ENCODE peak calls at places on chromosomes 3 and 15, in nine cellular contexts. F is lung, U is heart left ventricle, Z is cardiac muscle cell, I is tibial artery, S is iPS DF 6.9, E is ovary, H is hepatocyte, B is fibroblast of lung. G is an unnamed sample. For H3K4me1, the result is how much of the 10 kb centered on the place peaks cover.

GRCh38 chr3:175193815-175194518 is 334.8 kb downstream of the NAALADL2 start:
- DNase-seq in F (no peak), U (no peak), Z (no peak), I (no peak), S (no peak), E (no peak), H (no peak), B (peak), G (no peak)

GRCh38 chr3:184738982-184739381 is 27.1 kb upstream of the MAGEF1 start:
- DNase-seq in F (no peak), U (no peak), Z (no peak), I (no peak), S (no peak), E (no peak), H (no peak), B (no peak), G (no peak)

GRCh38 chr3:169923189-169923588 is 11.8 kb downstream of the SAMD7 start:
- DNase-seq in F (peak), U (peak), Z (no peak), I (no peak), S (no peak), E (peak), H (peak), B (peak), G (peak)

GRCh38 chr15:76321602-76322001 is 10.3 kb upstream of the ETFA start:
- DNase-seq in F (no peak), U (no peak), Z (no peak), I (no peak), S (no peak), E (no peak), H (no peak), B (no peak), G (no peak)

GRCh38 chr15:59622289-59622688 is 10.7 kb downstream of the GCNT3 start:
- DNase-seq in F (no peak), U (no peak), Z (peak), I (no peak), S (no peak), E (no peak), H (peak), B (peak), G (no peak)

GRCh38 chr3:34957707-34958106 is 681.6 kb upstream of the ARPP21 start:
- DNase-seq in F (no peak), U (no peak), Z (no peak), I (no peak), S (no peak), E (no peak), H (no peak), B (peak), G (no peak)

GRCh38 chr3:197001972-197002700 is 27.5 kb downstream of the MELTF start:
- DNase-seq in F (no peak), U (no peak), Z (no peak), I (no peak), S (no peak), E (peak), H (no peak), B (peak), G (peak)

GRCh38 chr15:79440355-79440908 is 8.3 kb downstream of the MINAR1 start:
- DNase-seq in F (peak), U (no peak), Z (no peak), I (no peak), S (no peak), E (no peak), H (no peak), B (no peak), G (no peak)

GRCh38 chr3:48562367-48563095 is 1.1 kb downstream of the UCN2 start:
- DNase-seq in F (no peak), U (no peak), Z (no peak), I (no peak), S (no peak), E (no peak), H (no peak), B (no peak), G (no peak)

DNA sequence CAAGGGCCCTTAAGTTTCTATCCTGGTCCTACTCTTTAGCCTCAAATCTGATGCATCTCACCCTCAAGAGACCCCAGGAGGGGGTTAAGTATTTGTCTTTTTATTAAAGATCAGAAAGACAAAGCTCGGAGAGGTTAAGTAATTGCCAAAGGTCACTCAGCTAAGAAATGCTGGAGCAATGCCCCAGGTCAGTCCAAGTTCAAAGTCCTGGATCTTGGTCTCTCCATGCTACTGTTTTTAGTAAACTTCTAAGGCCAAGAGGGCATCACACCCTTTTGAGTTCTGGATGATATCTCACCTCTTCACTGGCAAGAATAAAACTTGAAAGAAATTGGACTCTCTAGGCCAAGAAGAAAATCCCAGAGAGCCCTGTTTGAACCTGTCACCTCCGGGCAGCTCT is 488.6 kb downstream of the MAGI1 start:
- DNase-seq in F (no peak), U (no peak), Z (peak), I (no peak), S (no peak), E (no peak), H (no peak), B (no peak), G (no peak)
- H3K4me1 ChIP-seq in F (under half), U (under half), Z (under half), I (under half), S (under half), E (under half), H (under half), B (under half), G (half or more)

GRCh38 chr3:124995460-124995994 is 60.3 kb downstream of the HEG1 start:
- DNase-seq in F (peak), U (peak), Z (peak), I (peak), S (peak), E (peak), H (peak), B (no peak), G (peak)
- H3K27ac ChIP-seq in F (peak), U (peak), Z (no peak), I (no peak), S (no peak), E (no peak), H (peak), B (no peak), G (peak)

DNA sequence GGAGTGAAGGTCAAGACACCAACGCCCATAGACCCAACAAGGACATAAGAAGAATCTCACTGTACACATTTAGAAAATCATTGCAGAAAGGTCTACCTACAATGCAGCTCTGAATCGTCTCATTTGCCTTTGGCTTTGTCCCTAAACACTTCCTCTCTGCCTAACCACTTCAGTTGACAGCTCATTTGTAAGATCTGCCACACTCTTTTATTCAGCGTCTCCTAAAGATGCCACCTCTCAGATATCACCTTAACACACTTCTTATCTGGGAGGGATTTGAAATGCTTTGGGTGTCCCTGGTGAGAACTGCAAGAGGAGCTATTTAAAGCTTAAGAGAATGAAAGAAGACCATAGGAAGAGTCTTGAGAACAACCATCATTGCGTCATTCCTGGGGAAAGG is 38.7 kb downstream of the RAB27A start:
- DNase-seq in F (no peak), U (no peak), Z (peak), I (no peak), S (no peak), E (no peak), H (no peak), B (no peak), G (no peak)
- H3K4me1 ChIP-seq in F (under half), U (under half), Z (under half), I (under half), S (under half), E (under half), H (under half), B (under half), G (under half)

DNA sequence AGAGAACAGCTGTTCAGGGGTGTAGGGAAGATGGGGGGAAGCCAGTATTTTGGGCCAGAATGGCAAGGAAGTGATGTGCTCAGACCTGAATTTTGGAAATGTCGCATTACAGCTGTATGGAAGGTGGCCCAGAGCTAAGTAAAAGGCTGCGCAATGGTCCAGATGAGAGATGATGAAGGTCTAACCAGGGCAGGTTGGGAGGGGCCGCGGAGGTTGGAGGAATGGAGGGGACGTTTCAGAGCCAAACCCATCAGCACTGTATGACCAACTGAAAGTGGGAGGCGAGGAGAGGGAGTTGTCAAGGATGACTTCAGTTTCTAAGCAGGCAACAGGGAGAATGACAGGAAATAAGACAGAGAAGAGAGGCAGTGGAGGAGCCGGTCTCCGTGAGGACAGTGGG is 60.8 kb downstream of the ADCY5 start:
- DNase-seq in F (no peak), U (no peak), Z (no peak), I (no peak), S (no peak), E (peak), H (no peak), B (no peak), G (no peak)
- H3K27ac ChIP-seq in F (no peak), U (peak), Z (no peak), I (peak), S (no peak), E (peak), H (no peak), B (no peak), G (peak)

DNA sequence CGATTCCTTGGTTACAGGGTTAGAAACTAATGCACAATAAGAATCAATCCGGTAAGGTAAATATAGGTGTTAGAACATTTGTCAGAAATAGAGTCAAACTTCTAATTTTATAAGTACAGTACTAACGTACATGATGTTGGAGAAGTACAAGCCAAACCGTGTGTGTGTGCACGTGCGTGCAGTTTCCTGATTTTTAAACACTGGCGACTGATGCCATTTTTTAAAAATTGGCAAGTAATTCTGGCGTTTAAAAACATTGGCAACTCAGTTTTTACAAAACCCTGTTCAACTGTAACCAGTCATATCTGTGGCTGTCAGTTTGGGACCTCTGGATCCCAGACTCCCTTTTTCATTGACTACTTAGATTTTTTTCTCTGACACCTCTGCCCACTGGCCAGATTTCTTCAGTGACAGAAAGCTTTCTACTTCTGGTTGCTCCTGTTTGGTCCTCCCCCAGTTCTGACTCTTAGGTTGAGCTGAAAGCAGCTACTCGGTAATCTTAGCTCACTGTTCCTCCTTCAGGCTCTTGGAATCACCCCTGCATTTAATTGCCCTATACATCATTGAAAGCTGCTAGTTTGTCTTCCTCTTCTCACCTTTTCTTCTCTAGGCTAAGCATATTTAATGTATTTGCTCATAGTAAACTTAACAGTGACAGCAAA is 847 bp downstream of the ATG7 start:
- DNase-seq in F (no peak), U (no peak), Z (no peak), I (peak), S (no peak), E (no peak), H (no peak), B (no peak), G (no peak)
- H3K4me1 ChIP-seq in F (under half), U (under half), Z (under half), I (under half), S (under half), E (under half), H (under half), B (under half), G (under half)